ENCODE peak calls at places on chromosomes 13 and 19, in seven cellular contexts. T is stimulated activated CD8-positive, alpha-beta memory T cell treated with anti-CD3 and anti-CD28 coated beads, Interleukin-15, amount 100 ng/mL, for 24 hours; V is GM23338; K is posterior vena cava; M is T-helper 9 cell; F is GM12892; S is NCI-H774. I is an unnamed sample.

GRCh38 chr13:29859971-29860370 is 9.6 kb upstream of the UBL3 start:
- DNase-seq in F (no peak), K (no peak), T (no peak), M (no peak), S (no peak), V (no peak), I (no peak)

GRCh38 chr13:113796211-113796875 is 37.3 kb downstream of the TMEM255B start:
- DNase-seq in V (no peak), M (no peak), T (no peak), K (peak; percentile 57), F (no peak), S (no peak), I (no peak)

GRCh38 chr13:41842029-41842428 is 118.9 kb downstream of the VWA8 start:
- DNase-seq in V (no peak), K (no peak), M (no peak), F (no peak), S (no peak), T (no peak), I (no peak)

GRCh38 chr13:26991508-26992181 is 180.0 kb downstream of the USP12 start:
- DNase-seq in M (no peak), F (no peak), S (no peak), T (no peak), K (peak; percentile 66), V (no peak), I (no peak)

GRCh38 chr19:34662919-34663318 is 14.0 kb downstream of the SCGB2B2 start:
- DNase-seq in V (peak; percentile 90), M (peak; percentile 10), S (no peak), K (no peak), F (no peak), T (no peak), I (peak; percentile 28)

GRCh38 chr19:49677232-49677881 is at the start of gene PRMT1:
- DNase-seq in F (no peak), K (no peak), T (peak; percentile 37), V (peak; percentile 67), M (peak; percentile 45), S (peak; percentile 30), I (no peak)

GRCh38 chr13:49975826-49976225 is 21.0 kb upstream of the TRIM13 start:
- DNase-seq in S (no peak), T (no peak), M (no peak), K (no peak), F (no peak), V (no peak), I (no peak)

GRCh38 chr19:35397064-35397463 is 26.2 kb downstream of the GPR42 start:
- DNase-seq in K (no peak), M (no peak), S (no peak), T (no peak), V (no peak), F (no peak), I (no peak)

GRCh38 chr19:32691952-32692726 is 518 bp downstream of the NUDT19 start:
- DNase-seq in M (peak; percentile 26), V (peak; percentile 65), F (peak; percentile 50), S (no peak), T (no peak), K (peak; percentile 93), I (peak; percentile 72)

GRCh38 chr13:111893607-111894443 is 173.1 kb upstream of the SOX1 start:
- DNase-seq in K (peak; percentile 59), M (no peak), F (no peak), T (no peak), V (peak; percentile 52), S (no peak), I (peak; percentile 75)

GRCh38 chr13:89361909-89362308 is 1690.7 kb downstream of the SLITRK5 start:
- DNase-seq in S (no peak), V (no peak), K (no peak), T (no peak), F (no peak), M (no peak), I (no peak)

GRCh38 chr13:43356566-43356965 is 333.2 kb downstream of the DNAJC15 start:
- DNase-seq in T (no peak), S (no peak), V (no peak), M (no peak), K (no peak), F (no peak), I (no peak)

GRCh38 chr13:50386527-50387123 is 371.4 kb downstream of the KCNRG start:
- DNase-seq in K (no peak), F (no peak), V (peak; percentile 47), S (no peak), T (no peak), M (no peak), I (peak; percentile 80)

GRCh38 chr19:48501961-48502719 is 9.5 kb downstream of the LMTK3 start:
- DNase-seq in K (no peak), V (peak; percentile 100), M (peak; percentile 72), T (no peak), S (peak; percentile 97), F (peak; percentile 71), I (peak; percentile 98)

GRCh38 chr19:8449830-8450229 is 5.1 kb downstream of the HNRNPM start:
- DNase-seq in V (peak; percentile 59), M (no peak), K (peak; percentile 18), F (no peak), S (no peak), T (no peak), I (peak; percentile 84)

I was measured in ELF-1.